ENCODE peak calls at places on chromosomes 2 and 18, in four cellular contexts. U is iris pigment epithelial cell; B is activated gamma-delta T cell treated with anti-CD3 and anti-CD28 coated beads, Interleukin-2, amount 50 U/mL, for 16 hours; T is C1 segment of cervical spinal cord. D is an unnamed sample.

GRCh38 chr2:239927424-239927981 is 97.6 kb downstream of the NDUFA10 start:
- DNase-seq in T (no peak), B (peak), U (peak), D (no peak)

GRCh38 chr2:239156516-239157265 is 244.1 kb downstream of the HDAC4 start:
- DNase-seq in T (no peak), U (no peak), B (no peak), D (no peak)

GRCh38 chr2:63865159-63865799 is 23.6 kb downstream of the UGP2 start:
- DNase-seq in T (no peak), U (peak), B (no peak), D (no peak)

GRCh38 chr18:23225518-23225917 is 90.2 kb downstream of the CABLES1 start:
- DNase-seq in B (no peak), U (peak), T (no peak), D (no peak)

GRCh38 chr18:48044944-48045343 is 114.5 kb upstream of the SMAD2 start:
- DNase-seq in U (no peak), B (no peak), T (no peak), D (no peak)

GRCh38 chr2:16176971-16177480 is 236.7 kb downstream of the MYCN start:
- DNase-seq in B (no peak), T (no peak), U (no peak), D (no peak)

GRCh38 chr18:21820035-21820810 is 79.6 kb downstream of the MIB1 start:
- DNase-seq in B (no peak), U (peak), T (no peak), D (no peak)

GRCh38 chr2:17227856-17228255 is 290.4 kb downstream of the RAD51AP2 start:
- DNase-seq in T (no peak), U (no peak), B (no peak), D (no peak)

GRCh38 chr2:142037744-142038143 is 93.1 kb downstream of the LRP1B start:
- DNase-seq in B (no peak), T (no peak), U (no peak), D (no peak)

GRCh38 chr2:64393611-64394010 is 60.4 kb upstream of the LGALSL start:
- DNase-seq in B (no peak), U (no peak), T (no peak), D (no peak)

D was measured in GM18507.